ENCODE peak calls at places on chromosome 20, in ten cellular contexts. O, M, T, P, V, X, F, Q, G and A are unnamed samples.

GRCh38 chr20:39291301-39291700 is 329.2 kb downstream of the DHX35 start:
- DNase-seq in T (no peak), X (peak; percentile 39), O (no peak), F (no peak), Q (no peak), G (no peak), P (no peak), V (no peak), M (no peak), A (peak; percentile 66)

GRCh38 chr20:17533396-17533795 is 2.2 kb upstream of the BFSP1 start:
- DNase-seq in Q (no peak), M (peak; percentile 56), X (peak; percentile 48), T (no peak), V (no peak), P (no peak), G (no peak), O (peak; percentile 29), F (no peak), A (peak; percentile 94)

GRCh38 chr20:50224052-50224451 is 33.4 kb downstream of the CEBPB start:
- DNase-seq in V (no peak), X (no peak), P (no peak), Q (no peak), M (no peak), T (no peak), F (no peak), G (no peak), O (no peak), A (no peak)

GRCh38 chr20:8231038-8231437 is 99.0 kb downstream of the PLCB1 start:
- DNase-seq in G (no peak), O (no peak), V (no peak), M (no peak), Q (no peak), P (no peak), F (no peak), T (no peak), X (no peak), A (no peak)

GRCh38 chr20:4683261-4683660 is 38.4 kb upstream of the PRND start:
- DNase-seq in M (no peak), V (no peak), O (no peak), F (no peak), G (no peak), X (peak; percentile 53), T (no peak), P (no peak), Q (no peak), A (no peak)

GRCh38 chr20:24586523-24586840 is 117.1 kb downstream of the SYNDIG1 start:
- DNase-seq in O (no peak), T (no peak), Q (no peak), X (no peak), G (no peak), F (no peak), M (no peak), V (no peak), P (no peak), A (no peak)

GRCh38 chr20:48697845-48698491 is 129.8 kb downstream of the PREX1 start:
- DNase-seq in M (peak; percentile 30), O (no peak), Q (no peak), F (peak; percentile 84), X (peak; percentile 71), V (no peak), T (peak; percentile 93), P (no peak), G (no peak), A (peak; percentile 82)

GRCh38 chr20:20731945-20732296 is 19.5 kb upstream of the RALGAPA2 start:
- DNase-seq in P (no peak), F (no peak), T (no peak), O (no peak), M (no peak), G (no peak), Q (no peak), X (peak; percentile 25), V (no peak), A (no peak)

GRCh38 chr20:16569218-16570153 is 3.8 kb downstream of the KIF16B start:
- DNase-seq in P (no peak), V (no peak), M (no peak), F (no peak), X (no peak), T (no peak), Q (no peak), G (no peak), O (no peak), A (no peak)

GRCh38 chr20:45927071-45927878 is 7.2 kb upstream of the PCIF1 start:
- DNase-seq in F (no peak), G (no peak), P (no peak), V (no peak), M (no peak), O (no peak), T (no peak), Q (no peak), X (no peak), A (no peak)

GRCh38 chr20:9576695-9577094 is 62.3 kb downstream of the LAMP5 start:
- DNase-seq in G (no peak), P (no peak), O (no peak), X (no peak), M (no peak), V (no peak), T (no peak), F (no peak), Q (no peak), A (peak; percentile 11)

GRCh38 chr20:19758888-19759331 is 852 bp downstream of the RIN2 start:
- DNase-seq in Q (no peak), X (peak; percentile 61), M (peak; percentile 56), V (no peak), T (peak; percentile 86), F (peak; percentile 87), O (no peak), P (no peak), G (no peak), A (peak; percentile 93)

GRCh38 chr20:21705466-21706344 is at the start of gene PAX1:
- DNase-seq in F (no peak), T (no peak), P (no peak), X (no peak), M (peak; percentile 58), Q (no peak), V (no peak), G (no peak), O (no peak), A (peak; percentile 38)

GRCh38 chr20:23596856-23597255 is 8.9 kb downstream of the CST9 start:
- DNase-seq in F (no peak), V (no peak), T (no peak), O (no peak), M (no peak), P (no peak), Q (no peak), G (no peak), X (peak; percentile 1), A (peak; percentile 51)

GRCh38 chr20:12395404-12396159 is 477.9 kb downstream of the BTBD3 start:
- DNase-seq in P (no peak), G (no peak), X (no peak), O (no peak), Q (no peak), V (no peak), T (no peak), F (no peak), M (no peak), A (no peak)